ENCODE peak calls at places on chromosome 7, in four cellular contexts. U is activated CD8-positive, alpha-beta memory T cell treated with anti-CD3 and anti-CD28 coated beads for 24 hours; X is HFF-Myc; B is HS-27A. V is an unnamed sample.

GRCh38 chr7:15159239-15159638 is 256.7 kb upstream of the DGKB start:
- DNase-seq in B (no peak), X (no peak), U (no peak), V (no peak)

GRCh38 chr7:116382375-116382774 is 117.2 kb upstream of the CAV2 start:
- DNase-seq in U (no peak), X (no peak), B (no peak), V (no peak)

GRCh38 chr7:114590298-114590697 is 175.7 kb downstream of the FOXP2 start:
- DNase-seq in U (no peak), X (no peak), B (no peak), V (no peak)

GRCh38 chr7:26292768-26293560 is 1.3 kb downstream of the SNX10 start:
- DNase-seq in X (no peak), U (no peak), B (no peak), V (peak)

GRCh38 chr7:148581685-148582084 is 8.9 kb upstream of the C7orf33 start:
- DNase-seq in U (no peak), X (no peak), B (no peak), V (no peak)

GRCh38 chr7:135210818-135211178 is 528 bp downstream of the WDR91 start:
- DNase-seq in X (no peak), B (no peak), U (no peak), V (no peak)

GRCh38 chr7:29606287-29606721 is 42.7 kb downstream of the PRR15 start:
- DNase-seq in U (no peak), B (peak), X (peak), V (no peak)

GRCh38 chr7:16484453-16485158 is 19.1 kb upstream of the SOSTDC1 start:
- DNase-seq in B (no peak), X (no peak), U (no peak), V (no peak)

GRCh38 chr7:44561962-44562621 is 11.6 kb downstream of the DDX56 start:
- DNase-seq in U (no peak), B (peak), X (peak), V (no peak)

GRCh38 chr7:44583145-44583544 is 1.1 kb upstream of the TMED4 start:
- DNase-seq in X (no peak), U (no peak), B (no peak), V (no peak)

GRCh38 chr7:127928222-127928621 is 103.0 kb downstream of the LRRC4 start:
- DNase-seq in U (no peak), X (no peak), B (no peak), V (no peak)

GRCh38 chr7:29297194-29297890 is 102.8 kb downstream of the CHN2 start:
- DNase-seq in X (no peak), U (no peak), B (no peak), V (no peak)

GRCh38 chr7:43534110-43534509 is 48.8 kb upstream of the STK17A start:
- DNase-seq in B (no peak), X (no peak), U (no peak), V (no peak)

GRCh38 chr7:27901028-27901760 is 161.2 kb downstream of the TAX1BP1 start:
- DNase-seq in U (no peak), B (no peak), X (no peak), V (no peak)

GRCh38 chr7:92404170-92404614 is 43.1 kb upstream of the GATAD1 start:
- DNase-seq in X (no peak), U (no peak), B (no peak), V (peak)

GRCh38 chr7:36015733-36016132 is 137.3 kb upstream of the EEPD1 start:
- DNase-seq in X (no peak), U (no peak), B (no peak), V (no peak)

GRCh38 chr7:148590533-148590932 is at the start of gene C7orf33:
- DNase-seq in B (no peak), U (no peak), X (no peak), V (no peak)

GRCh38 chr7:1535100-1535458 is 4.6 kb downstream of the MAFK start:
- DNase-seq in X (no peak), U (no peak), B (no peak), V (no peak)

GRCh38 chr7:83859827-83860226 is 210.9 kb upstream of the SEMA3E start:
- DNase-seq in X (no peak), B (no peak), U (no peak), V (no peak)

GRCh38 chr7:114141415-114141814 is 222.6 kb upstream of the PPP1R3A start:
- DNase-seq in X (peak), B (no peak), U (no peak), V (no peak)

GRCh38 chr7:46015107-46015868 is 94.2 kb upstream of the IGFBP3 start:
- DNase-seq in U (no peak), X (no peak), B (no peak), V (no peak)

GRCh38 chr7:138875794-138876193 is 77.8 kb upstream of the ATP6V0A4 start:
- DNase-seq in U (peak), X (peak), B (no peak), V (peak)

GRCh38 chr7:121501566-121501965 is 105.5 kb upstream of the FAM3C start:
- DNase-seq in X (no peak), U (no peak), B (no peak), V (no peak)

GRCh38 chr7:84447636-84448293 is 253.2 kb upstream of the SEMA3A start:
- DNase-seq in U (no peak), X (no peak), B (no peak), V (no peak)

GRCh38 chr7:146411975-146412374 is 295.4 kb downstream of the CNTNAP2 start:
- DNase-seq in B (no peak), X (no peak), U (no peak), V (no peak)

GRCh38 chr7:75795831-75796285 is 17.7 kb downstream of the CCL24 start:
- DNase-seq in X (no peak), B (no peak), U (no peak), V (no peak)

GRCh38 chr7:20596653-20597052 is 18.8 kb upstream of the ABCB5 start:
- DNase-seq in U (no peak), B (peak), X (peak), V (no peak)

GRCh38 chr7:94908204-94909022 is 1.0 kb downstream of the PPP1R9A start:
- DNase-seq in X (no peak), B (no peak), U (no peak), V (peak)

GRCh38 chr7:7557252-7557651 is 9.4 kb upstream of the MIOS start:
- DNase-seq in U (no peak), X (no peak), B (no peak), V (no peak)

GRCh38 chr7:130890176-130891020 is 156.4 kb upstream of the KLF14 start:
- DNase-seq in B (no peak), X (no peak), U (peak), V (no peak)

GRCh38 chr7:42025635-42026375 is 211.2 kb downstream of the GLI3 start:
- DNase-seq in B (no peak), U (no peak), X (no peak), V (no peak)

GRCh38 chr7:105677803-105678583 is 96.7 kb upstream of the EFCAB10 start:
- DNase-seq in X (no peak), B (no peak), U (peak), V (no peak)

GRCh38 chr7:105589221-105590077 is 8.2 kb upstream of the EFCAB10 start:
- DNase-seq in U (peak), X (peak), B (peak), V (peak)

GRCh38 chr7:137652721-137653120 is 194.1 kb downstream of the DGKI start:
- DNase-seq in U (no peak), B (no peak), X (no peak), V (no peak)

GRCh38 chr7:83524286-83525075 is 124.5 kb downstream of the SEMA3E start:
- DNase-seq in U (no peak), B (no peak), X (no peak), V (no peak)

V was measured in NK-92 treated with Interleukin-12 subunit alpha and Interleukin-12 subunit beta, amount 100 ng/mL, for 24 hours.